ENCODE peak calls at places on chromosomes 5 and 9, in nine cellular contexts. M, N, K, U, P, R, C, T and E are unnamed samples.

GRCh38 chr5:140251527-140251973 is 51.4 kb downstream of the PFDN1 start:
- DNase-seq in U (no peak), T (peak), K (no peak), C (no peak), R (no peak), P (no peak), M (no peak), N (peak), E (peak)

GRCh38 chr5:132055441-132055807 is 5.0 kb upstream of the IL3 start:
- DNase-seq in T (no peak), R (no peak), U (no peak), M (no peak), P (no peak), K (no peak), C (no peak), N (no peak), E (no peak)

GRCh38 chr5:54460181-54460919 is 4.9 kb downstream of the HSPB3 start:
- DNase-seq in R (no peak), N (no peak), K (no peak), T (no peak), U (no peak), P (no peak), M (no peak), C (no peak), E (peak)

GRCh38 chr5:7756453-7756852 is 94.5 kb downstream of the CFAP90 start:
- DNase-seq in U (no peak), C (no peak), M (no peak), R (no peak), K (no peak), N (no peak), P (no peak), T (no peak), E (no peak)

GRCh38 chr9:22136446-22137140 is 127.5 kb upstream of the CDKN2B start:
- DNase-seq in T (no peak), K (no peak), C (no peak), P (no peak), U (peak), R (no peak), M (no peak), N (peak), E (peak)

GRCh38 chr5:1335540-1336095 is 9.3 kb downstream of the CLPTM1L start:
- DNase-seq in K (no peak), P (no peak), R (no peak), T (no peak), U (no peak), M (no peak), N (no peak), C (no peak), E (no peak)

GRCh38 chr9:35852267-35852815 is 17.9 kb downstream of the OR13J1 start:
- DNase-seq in T (no peak), M (no peak), U (no peak), C (peak), R (peak), K (no peak), N (no peak), P (no peak), E (no peak)

GRCh38 chr9:504921-505821 is 290.5 kb downstream of the DOCK8 start:
- DNase-seq in T (no peak), M (peak), C (peak), K (peak), R (no peak), N (peak), P (peak), U (no peak), E (no peak)

GRCh38 chr5:77864997-77865396 is 88.9 kb upstream of the TBCA start:
- DNase-seq in P (no peak), K (no peak), R (no peak), C (no peak), M (no peak), N (no peak), U (no peak), T (no peak), E (no peak)

GRCh38 chr9:21831841-21832509 is 29.5 kb downstream of the MTAP start:
- DNase-seq in P (no peak), U (peak), C (no peak), M (no peak), T (no peak), R (no peak), K (no peak), N (peak), E (peak)

GRCh38 chr5:160197341-160198147 is 31.8 kb upstream of the FABP6 start:
- DNase-seq in T (no peak), N (no peak), M (no peak), C (no peak), U (no peak), K (no peak), R (no peak), P (peak), E (peak)

GRCh38 chr9:106869458-106869857 is 6.5 kb downstream of the ZNF462 start:
- DNase-seq in R (peak), U (no peak), T (no peak), N (no peak), K (no peak), C (no peak), P (no peak), M (no peak), E (no peak)

GRCh38 chr5:94746731-94747124 is 128.3 kb downstream of the SLF1 start:
- DNase-seq in T (no peak), R (no peak), M (no peak), N (no peak), P (no peak), C (no peak), K (no peak), U (no peak), E (peak)

GRCh38 chr9:132731230-132731629 is 61.0 kb downstream of the GTF3C4 start:
- DNase-seq in U (no peak), P (no peak), N (no peak), K (peak), R (no peak), C (no peak), M (no peak), T (no peak), E (no peak)

GRCh38 chr5:88925692-88926490 is 42.9 kb upstream of the MEF2C start:
- DNase-seq in P (no peak), R (no peak), M (no peak), K (no peak), U (peak), N (no peak), C (no peak), T (no peak), E (peak)

GRCh38 chr9:93091453-93092081 is 4.5 kb upstream of the CARD19 start:
- DNase-seq in M (peak), T (peak), P (no peak), K (no peak), C (no peak), N (peak), U (peak), R (no peak), E (peak)

GRCh38 chr5:115349001-115349817 is 52.8 kb upstream of the CCDC112 start:
- DNase-seq in M (no peak), C (peak), R (peak), P (no peak), N (peak), U (peak), T (no peak), K (peak), E (peak)

GRCh38 chr9:16449331-16449730 is 421.1 kb downstream of the BNC2 start:
- DNase-seq in N (no peak), P (no peak), R (no peak), T (no peak), M (no peak), U (no peak), K (no peak), C (no peak), E (no peak)

GRCh38 chr9:132150256-132150655 is 11.6 kb upstream of the NTNG2 start:
- DNase-seq in N (no peak), C (no peak), K (no peak), T (no peak), U (no peak), M (no peak), R (no peak), P (no peak), E (no peak)

GRCh38 chr9:119811030-119811429 is 441.8 kb upstream of the BRINP1 start:
- DNase-seq in T (no peak), P (no peak), U (no peak), M (no peak), K (no peak), R (no peak), N (no peak), C (no peak), E (no peak)

GRCh38 chr5:137612576-137612975 is 113.5 kb upstream of the SPOCK1 start:
- DNase-seq in M (no peak), P (no peak), R (no peak), T (no peak), U (no peak), K (no peak), N (no peak), C (no peak), E (no peak)

GRCh38 chr9:135392511-135392910 is 87.1 kb upstream of the PPP1R26 start:
- DNase-seq in T (no peak), C (no peak), P (no peak), M (no peak), R (peak), U (no peak), K (no peak), N (no peak), E (no peak)

GRCh38 chr5:83632874-83633273 is 87.8 kb downstream of the HAPLN1 start:
- DNase-seq in U (peak), N (peak), P (no peak), R (no peak), M (no peak), T (no peak), C (no peak), K (no peak), E (peak)

GRCh38 chr9:128271112-128271511 is 4.7 kb downstream of the GOLGA2 start:
- DNase-seq in C (peak), M (no peak), T (no peak), R (peak), N (peak), K (no peak), P (no peak), U (no peak), E (no peak)

GRCh38 chr5:126544087-126544740 is 50.8 kb downstream of the ALDH7A1 start:
- DNase-seq in R (no peak), T (peak), C (peak), P (no peak), N (peak), K (peak), U (no peak), M (no peak), E (peak)

GRCh38 chr5:125554355-125554754 is 807.9 kb upstream of the ZNF608 start:
- DNase-seq in U (no peak), C (no peak), N (no peak), P (no peak), M (no peak), T (no peak), R (no peak), K (no peak), E (no peak)

GRCh38 chr9:84277646-84278045 is 62.9 kb downstream of the SLC28A3 start:
- DNase-seq in P (no peak), C (no peak), T (no peak), N (peak), U (no peak), R (no peak), K (no peak), M (no peak), E (no peak)

GRCh38 chr9:23581936-23582335 is 244.1 kb downstream of the ELAVL2 start:
- DNase-seq in M (no peak), U (no peak), K (no peak), C (no peak), T (no peak), N (peak), R (no peak), P (no peak), E (no peak)

GRCh38 chr5:156219483-156219882 is 107.5 kb upstream of the SGCD start:
- DNase-seq in N (no peak), M (no peak), T (no peak), C (no peak), P (no peak), K (no peak), R (no peak), U (no peak), E (no peak)

GRCh38 chr9:117092582-117092981 is 322.3 kb downstream of the ASTN2 start:
- DNase-seq in C (no peak), K (no peak), R (no peak), T (no peak), U (no peak), M (no peak), N (peak), P (no peak), E (no peak)

GRCh38 chr9:135029434-135029833 is 58.0 kb upstream of the OLFM1 start:
- DNase-seq in P (no peak), N (no peak), R (no peak), T (no peak), K (no peak), M (no peak), C (no peak), U (no peak), E (no peak)

GRCh38 chr9:98867434-98868168 is 60.1 kb downstream of the GALNT12 start:
- DNase-seq in M (peak), T (no peak), C (peak), P (peak), U (peak), R (peak), K (peak), N (no peak), E (peak)

GRCh38 chr9:127772603-127773002 is 5.9 kb downstream of the SH2D3C start:
- DNase-seq in C (no peak), U (no peak), N (no peak), K (no peak), T (no peak), P (no peak), R (no peak), M (no peak), E (no peak)

GRCh38 chr5:116395708-116396203 is 178.9 kb downstream of the SEMA6A start:
- DNase-seq in M (no peak), N (no peak), C (no peak), T (no peak), P (no peak), K (no peak), U (no peak), R (no peak), E (no peak)

DNA sequence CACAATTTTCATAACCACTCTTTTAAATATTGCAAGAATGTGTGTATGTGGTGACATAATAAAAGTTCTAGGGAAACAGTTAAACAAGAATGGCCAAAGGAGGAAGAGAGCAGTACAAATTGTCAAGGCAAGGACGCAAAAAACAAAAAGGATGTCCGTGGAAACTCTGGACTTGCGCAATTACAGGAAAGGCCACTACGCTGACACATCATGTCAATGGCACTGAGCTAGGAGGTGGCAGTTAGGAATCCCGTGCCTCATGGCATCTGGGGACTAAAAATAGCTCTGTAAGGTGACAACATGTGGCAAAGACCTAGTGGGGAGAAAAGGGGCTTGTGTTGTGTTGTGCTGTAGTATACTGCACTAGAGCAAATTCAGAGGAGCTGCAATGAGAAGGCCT is 123.9 kb upstream of the STC2 start:
- DNase-seq in C (no peak), N (no peak), U (no peak), T (no peak), R (peak), M (peak), K (no peak), P (no peak), E (peak)
- H3K27ac ChIP-seq in C (no peak), N (no peak), U (peak), T (no peak), R (peak), M (peak), K (no peak), P (peak), E (peak)

GRCh38 chr5:145980718-145981117 is 44.3 kb downstream of the SH3RF2 start:
- DNase-seq in T (no peak), K (no peak), R (no peak), C (no peak), M (no peak), P (no peak), U (no peak), N (peak), E (no peak)
- TF ChIP-seq CTCF in T (no peak), K (peak), R (no peak), C (peak), M (no peak), P (no peak), U (peak), N (no peak), E (peak)

GRCh38 chr5:87263498-87263897 is 4.2 kb upstream of the RASA1 start:
- DNase-seq in C (no peak), N (no peak), P (no peak), K (no peak), U (no peak), R (no peak), M (no peak), T (no peak), E (no peak)

GRCh38 chr5:87267574-87268125 is at the start of gene RASA1:
- DNase-seq in P (peak), K (peak), M (peak), T (peak), R (peak), N (peak), C (peak), U (peak), E (peak)

GRCh38 chr5:87268126-87268969 is 665 bp downstream of the RASA1 start:
- DNase-seq in R (peak), T (peak), P (peak), C (peak), K (peak), N (peak), M (no peak), U (peak), E (peak)

GRCh38 chr5:87268970-87269377 is 1.3 kb downstream of the RASA1 start:
- DNase-seq in N (peak), M (no peak), K (no peak), T (no peak), P (no peak), C (no peak), R (no peak), U (no peak), E (no peak)

DNA sequence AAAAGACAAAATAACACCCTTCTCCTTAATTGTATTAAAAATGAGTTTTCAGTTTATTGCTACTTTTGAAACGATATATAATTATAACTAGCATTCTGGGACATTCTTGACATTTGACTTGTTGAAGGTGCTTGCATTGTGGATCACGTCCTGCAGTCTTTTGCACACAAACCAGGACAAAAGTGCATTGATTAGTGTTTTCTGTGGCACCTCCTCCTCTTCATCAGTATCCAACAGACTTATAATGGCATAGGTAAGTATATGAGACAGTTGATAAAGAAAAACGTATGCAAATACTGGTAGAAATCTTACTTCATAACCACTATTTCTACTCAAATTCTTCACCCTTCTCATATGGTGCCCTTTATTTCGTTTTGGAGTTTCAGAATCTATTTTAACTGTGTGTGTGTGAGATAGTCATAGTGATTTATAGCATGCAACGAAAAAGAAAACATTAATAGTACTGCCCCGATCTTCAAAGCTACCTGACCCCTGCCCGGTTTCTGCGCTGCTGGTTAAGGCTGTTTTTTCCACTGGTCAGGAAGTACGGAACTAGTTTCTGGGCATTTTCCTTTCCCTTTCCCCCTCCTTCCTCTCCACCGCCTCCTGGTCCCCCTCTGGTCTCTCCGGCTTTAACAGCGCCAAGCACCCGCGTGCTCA is 639 bp upstream of the RASA1 start:
- DNase-seq in T (no peak), K (no peak), R (no peak), P (no peak), C (no peak), N (peak), M (no peak), U (peak), E (no peak)
- H3K27ac ChIP-seq in T (peak), K (peak), R (peak), P (peak), C (peak), N (peak), M (peak), U (peak), E (peak)

DNA sequence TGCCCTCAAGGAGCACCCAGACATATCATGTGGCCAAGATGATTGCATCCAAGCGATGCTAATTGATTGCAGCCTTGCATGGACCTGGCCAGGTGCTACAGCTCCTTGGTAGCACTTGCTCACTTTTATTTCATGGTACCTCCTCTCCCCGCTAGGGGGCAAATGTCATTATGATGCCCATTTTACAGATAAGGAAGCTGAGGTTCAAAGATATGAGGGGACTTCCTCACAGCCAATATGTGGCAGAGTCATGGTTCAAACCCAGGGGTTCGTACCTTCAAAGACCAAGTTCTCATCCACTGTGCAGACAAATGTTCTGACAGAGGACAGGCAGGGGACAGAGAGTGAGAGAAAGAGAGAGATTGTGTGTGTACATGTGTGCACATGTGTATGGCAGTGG is 21.9 kb upstream of the KCNMB1 start:
- DNase-seq in K (no peak), N (no peak), U (no peak), P (no peak), C (no peak), R (no peak), T (no peak), M (no peak), E (no peak)
- TF ChIP-seq CTCF in K (no peak), N (no peak), U (no peak), P (no peak), C (no peak), R (no peak), T (no peak), M (no peak), E (no peak)

DNA sequence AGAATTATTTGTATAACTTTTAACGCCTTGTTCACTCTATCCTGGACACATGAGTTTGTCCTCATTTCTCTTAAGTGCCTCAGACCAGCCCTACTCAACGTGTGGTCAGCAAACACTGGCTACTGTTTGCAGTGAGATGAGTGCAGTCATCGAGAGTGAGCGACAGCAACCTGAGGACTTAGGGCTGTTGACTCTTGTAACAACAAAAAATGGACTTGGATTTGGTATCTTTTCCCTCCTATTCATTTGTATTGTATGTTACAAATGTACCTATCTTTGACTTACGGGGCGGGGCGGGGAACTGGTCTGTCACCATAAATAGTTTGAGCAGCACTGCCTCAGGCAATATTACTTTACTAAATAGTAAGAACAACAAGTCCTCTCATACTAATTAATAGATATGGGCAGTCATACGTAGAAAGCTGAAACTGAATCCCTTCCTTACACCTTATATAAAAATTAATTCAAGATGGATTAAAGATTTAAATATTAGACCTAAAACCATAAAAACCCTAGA is 84.1 kb downstream of the TLE1 start:
- DNase-seq in P (no peak), K (no peak), C (no peak), R (no peak), N (no peak), U (no peak), T (no peak), M (no peak), E (no peak)
- H3K27ac ChIP-seq in P (no peak), K (no peak), C (no peak), R (peak), N (no peak), U (no peak), T (no peak), M (no peak), E (no peak)